ENCODE peak calls at places on chromosomes 13 and 19, in seven cellular contexts. R is H7; V is uterus; Y is HepG2; Q is stimulated activated CD4-positive, alpha-beta T cell treated with anti-CD3 and anti-CD28 coated beads, Interleukin-2, amount 100 ng/mL, for 48 hours; Z is EH; H is KG1. J is an unnamed sample.

GRCh38 chr13:113776231-113777125 is 17.5 kb downstream of the TMEM255B start:
- DNase-seq in V (no peak), Q (no peak), Z (no peak), R (peak), H (no peak), Y (no peak), J (no peak)

GRCh38 chr19:56217039-56217949 is 15.2 kb downstream of the ZSCAN5C start:
- DNase-seq in H (no peak), Z (peak), Q (no peak), R (peak), V (no peak), Y (no peak), J (no peak)

GRCh38 chr19:11273288-11273687 is 11.0 kb upstream of the DOCK6 start:
- DNase-seq in V (no peak), H (no peak), Z (no peak), R (no peak), Q (no peak), Y (no peak), J (no peak)

GRCh38 chr19:55483681-55484361 is 1.2 kb upstream of the NAT14 start:
- DNase-seq in H (no peak), R (peak), Z (no peak), V (no peak), Y (no peak), Q (no peak), J (no peak)

GRCh38 chr19:51493776-51494175 is 7.8 kb downstream of the SIGLEC12 start:
- DNase-seq in V (no peak), Y (no peak), R (no peak), Q (no peak), H (no peak), Z (no peak), J (no peak)

GRCh38 chr13:30331331-30331771 is 24.0 kb upstream of the KATNAL1 start:
- DNase-seq in Y (no peak), H (no peak), Z (peak), R (no peak), V (peak), Q (no peak), J (no peak)

GRCh38 chr19:29006057-29006735 is 206.8 kb downstream of the UQCRFS1 start:
- DNase-seq in Y (no peak), Q (no peak), Z (peak), H (no peak), V (no peak), R (no peak), J (peak)

GRCh38 chr13:68522184-68522583 is 1292.0 kb upstream of the PCDH9 start:
- DNase-seq in Q (no peak), Y (no peak), V (no peak), Z (no peak), R (no peak), H (no peak), J (no peak)

GRCh38 chr19:57263244-57263643 is 17.0 kb upstream of the ZNF460 start:
- DNase-seq in V (no peak), Q (no peak), Z (no peak), R (peak), Y (no peak), H (no peak), J (no peak)

GRCh38 chr19:34269489-34269888 is 15.1 kb downstream of the GARRE1 start:
- DNase-seq in Q (no peak), Z (no peak), Y (no peak), R (no peak), H (no peak), V (no peak), J (no peak)

GRCh38 chr13:112067871-112068305 is 939 bp downstream of the SOX1 start:
- DNase-seq in Q (no peak), V (no peak), Z (no peak), R (peak), Y (no peak), H (no peak), J (no peak)

GRCh38 chr19:38218204-38218603 is 5.8 kb downstream of the DPF1 start:
- DNase-seq in Q (no peak), R (no peak), Z (no peak), H (no peak), V (no peak), Y (no peak), J (no peak)

GRCh38 chr19:38698225-38699026 is 45.8 kb downstream of the CAPN12 start:
- DNase-seq in V (no peak), Q (no peak), Y (no peak), R (peak), H (no peak), Z (no peak), J (no peak)

GRCh38 chr13:40220299-40220935 is 446.0 kb downstream of the FOXO1 start:
- DNase-seq in Z (peak), R (no peak), H (no peak), V (no peak), Q (no peak), Y (no peak), J (no peak)

GRCh38 chr19:38183227-38183914 is 40.7 kb downstream of the DPF1 start:
- DNase-seq in Y (no peak), V (peak), R (peak), Q (no peak), H (no peak), Z (no peak), J (no peak)

GRCh38 chr13:107883561-107884175 is 331.7 kb downstream of the LIG4 start:
- DNase-seq in V (no peak), Z (no peak), Q (no peak), H (no peak), Y (no peak), R (no peak), J (no peak)

GRCh38 chr13:105035092-105035491 is 1500.4 kb downstream of the EFNB2 start:
- DNase-seq in Y (no peak), Z (no peak), Q (no peak), R (no peak), H (no peak), V (no peak), J (no peak)

GRCh38 chr19:44777715-44778347 is at the start of gene CBLC:
- DNase-seq in H (no peak), Y (peak), Q (no peak), Z (no peak), V (no peak), R (peak), J (no peak)

GRCh38 chr13:58963321-58963720 is 1200.4 kb downstream of the DIAPH3 start:
- DNase-seq in Y (no peak), H (no peak), Q (no peak), V (no peak), R (no peak), Z (no peak), J (no peak)

GRCh38 chr19:41821003-41821735 is 23.3 kb downstream of the LYPD4 start:
- DNase-seq in Y (peak), Z (peak), H (peak), R (peak), V (no peak), Q (peak), J (no peak)

GRCh38 chr13:25252229-25252628 is 35.1 kb downstream of the MTMR6 start:
- DNase-seq in Y (no peak), H (no peak), R (no peak), Z (no peak), Q (no peak), V (no peak), J (no peak)

GRCh38 chr19:47644743-47645499 is 36.0 kb downstream of the BICRA start:
- DNase-seq in R (no peak), H (no peak), Y (no peak), V (no peak), Z (peak), Q (no peak), J (no peak)

GRCh38 chr13:85741017-85741416 is 58.2 kb downstream of the SLITRK6 start:
- DNase-seq in Y (no peak), Q (no peak), V (no peak), H (no peak), Z (no peak), R (no peak), J (no peak)

GRCh38 chr19:32233885-32234284 is 111.5 kb upstream of the ZNF507 start:
- DNase-seq in H (no peak), R (no peak), Y (no peak), V (no peak), Q (no peak), Z (no peak), J (no peak)

GRCh38 chr19:35565016-35565856 is 1.8 kb upstream of the ATP4A start:
- DNase-seq in Z (no peak), Q (no peak), R (peak), Y (no peak), H (no peak), V (no peak), J (no peak)

GRCh38 chr19:40521276-40521675 is 54.5 kb downstream of the SPTBN4 start:
- DNase-seq in H (no peak), R (no peak), Y (peak), V (no peak), Z (peak), Q (no peak), J (no peak)

GRCh38 chr13:35690546-35690945 is 214.1 kb upstream of the MAB21L1 start:
- DNase-seq in Q (no peak), V (no peak), R (no peak), H (no peak), Y (no peak), Z (peak), J (no peak)

GRCh38 chr13:113649212-113649611 is 8.8 kb downstream of the ATP4B start:
- DNase-seq in V (peak), Z (no peak), H (no peak), R (peak), Y (no peak), Q (no peak), J (no peak)

GRCh38 chr13:67971291-67971690 is 741.2 kb upstream of the PCDH9 start:
- DNase-seq in Z (no peak), H (no peak), R (no peak), V (no peak), Q (no peak), Y (no peak), J (no peak)

GRCh38 chr13:113942591-113943103 is 31.2 kb downstream of the C13orf46 start:
- DNase-seq in V (no peak), Y (no peak), R (peak), Q (no peak), Z (no peak), H (no peak), J (no peak)